ENCODE peak calls at places on chromosomes 2 and 18, in eight cellular contexts. W is gastrocnemius medialis, U is spleen, P is IMR-90, H is Peyer's patch, Y is transverse colon, O is endothelial cell of umbilical vein, Q is A673. K is an unnamed sample.

GRCh38 chr18:731185-731584 is 18.8 kb upstream of the ENOSF1 start:
- DNase-seq in H (no peak), Y (no peak), W (no peak), P (peak; percentile 13), O (no peak), Q (no peak), U (no peak), K (no peak)

GRCh38 chr2:80392446-80392845 is 87.9 kb upstream of the LRRTM1 start:
- DNase-seq in U (no peak), O (no peak), W (no peak), Q (no peak), H (no peak), P (peak; percentile 26), Y (no peak), K (no peak)

GRCh38 chr2:137229834-137230233 is 464.5 kb downstream of the THSD7B start:
- DNase-seq in Q (no peak), U (no peak), Y (no peak), H (no peak), W (no peak), O (no peak), P (no peak), K (no peak)

GRCh38 chr2:138712212-138712979 is 67.8 kb downstream of the NXPH2 start:
- DNase-seq in Y (no peak), U (no peak), H (no peak), W (no peak), P (peak; percentile 17), O (no peak), Q (no peak), K (no peak)

GRCh38 chr2:129812071-129812470 is 167.4 kb upstream of the RAB6C start:
- DNase-seq in Q (peak; percentile 41), H (peak; percentile 90), O (no peak), Y (peak; percentile 85), W (peak; percentile 46), U (no peak), P (no peak), K (no peak)

GRCh38 chr18:25875574-25875973 is 214.8 kb downstream of the SS18 start:
- DNase-seq in U (no peak), W (no peak), P (no peak), H (no peak), Y (no peak), O (no peak), Q (peak; percentile 6), K (no peak)

GRCh38 chr2:221758076-221758475 is 186.0 kb upstream of the EPHA4 start:
- DNase-seq in Q (no peak), Y (no peak), P (no peak), H (no peak), U (no peak), W (no peak), O (no peak), K (peak; percentile 3)

GRCh38 chr2:26355038-26355995 is 8.7 kb upstream of the ADGRF3 start:
- DNase-seq in U (no peak), W (peak; percentile 23), O (no peak), Y (no peak), H (no peak), Q (peak; percentile 94), P (peak; percentile 97), K (peak; percentile 100)

GRCh38 chr18:63180971-63181376 is 138.6 kb downstream of the BCL2 start:
- DNase-seq in Q (no peak), Y (no peak), P (no peak), O (no peak), U (no peak), W (no peak), H (no peak), K (no peak)

DNA sequence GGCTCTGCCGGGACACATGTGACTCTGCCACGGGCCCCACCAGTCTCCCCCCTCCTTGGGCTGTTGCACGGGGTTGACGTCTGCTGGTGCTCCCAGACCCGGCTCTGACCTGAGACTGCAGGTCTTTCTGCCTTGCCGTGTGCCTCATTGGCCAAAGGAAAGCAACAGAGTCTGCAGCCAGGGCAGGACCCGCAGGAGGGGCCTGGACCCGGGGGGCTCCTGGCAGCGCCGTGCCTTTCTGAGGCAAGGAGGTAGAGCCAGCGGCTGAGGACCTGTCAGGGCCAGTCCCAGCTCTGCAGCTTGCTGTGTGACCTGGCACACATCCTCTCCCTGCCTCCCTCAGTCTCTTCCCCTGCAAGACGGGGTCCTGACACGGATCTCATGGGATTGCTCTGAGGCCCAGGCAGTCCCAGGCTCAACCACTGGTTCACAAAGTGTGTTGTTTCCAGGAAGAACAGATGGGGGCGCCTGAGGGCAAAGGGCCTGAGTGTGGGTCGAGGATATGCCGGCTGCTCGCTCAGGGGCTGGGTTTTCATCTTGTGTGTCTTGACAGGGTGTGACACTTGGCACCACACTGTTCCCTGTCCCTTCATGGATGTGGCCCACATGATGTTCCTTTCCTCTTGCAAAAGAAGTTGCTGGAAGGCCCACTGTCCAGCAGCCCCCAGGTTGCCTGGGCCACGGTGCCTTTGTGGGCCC is 9.0 kb downstream of the CAPN10 start:
- DNase-seq in U (peak; percentile 67), W (peak; percentile 13), P (no peak), Q (peak; percentile 30), O (no peak), H (peak; percentile 51), Y (peak; percentile 27), K (no peak)
- TF ChIP-seq CTCF in U (no peak), W (no peak), P (peak; percentile 29), Q (peak; percentile 41), O (peak; percentile 31), H (peak; percentile 41), Y (no peak), K (peak; percentile 31)

DNA sequence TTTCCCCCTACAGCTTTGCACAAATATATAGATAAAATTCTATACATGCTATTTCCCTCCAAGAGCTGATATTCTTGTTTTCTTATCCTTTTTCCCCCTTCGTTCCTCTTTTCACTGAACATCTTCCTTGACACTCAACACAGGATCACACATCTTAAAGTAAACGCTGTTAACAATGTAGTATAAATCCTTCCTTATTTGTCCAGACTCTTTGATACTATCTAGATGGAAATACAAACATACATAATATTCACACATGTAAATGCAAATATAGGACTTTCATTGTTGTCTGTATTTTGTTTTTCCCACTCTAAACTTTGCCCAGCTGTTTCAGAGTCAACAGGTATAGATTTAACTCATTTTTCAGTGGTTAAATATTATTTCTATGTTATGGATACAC is 3.0 kb upstream of the TACR1 start:
- DNase-seq in Q (no peak), O (no peak), Y (no peak), H (no peak), U (no peak), W (no peak), P (no peak), K (no peak)
- H3K4me3 ChIP-seq in Q (no peak overlapping the region), O (no peak overlapping the region), Y (no peak overlapping the region), H (no peak overlapping the region), U (no peak overlapping the region), W (no peak overlapping the region), P (no peak overlapping the region), K (no peak overlapping the region)

DNA sequence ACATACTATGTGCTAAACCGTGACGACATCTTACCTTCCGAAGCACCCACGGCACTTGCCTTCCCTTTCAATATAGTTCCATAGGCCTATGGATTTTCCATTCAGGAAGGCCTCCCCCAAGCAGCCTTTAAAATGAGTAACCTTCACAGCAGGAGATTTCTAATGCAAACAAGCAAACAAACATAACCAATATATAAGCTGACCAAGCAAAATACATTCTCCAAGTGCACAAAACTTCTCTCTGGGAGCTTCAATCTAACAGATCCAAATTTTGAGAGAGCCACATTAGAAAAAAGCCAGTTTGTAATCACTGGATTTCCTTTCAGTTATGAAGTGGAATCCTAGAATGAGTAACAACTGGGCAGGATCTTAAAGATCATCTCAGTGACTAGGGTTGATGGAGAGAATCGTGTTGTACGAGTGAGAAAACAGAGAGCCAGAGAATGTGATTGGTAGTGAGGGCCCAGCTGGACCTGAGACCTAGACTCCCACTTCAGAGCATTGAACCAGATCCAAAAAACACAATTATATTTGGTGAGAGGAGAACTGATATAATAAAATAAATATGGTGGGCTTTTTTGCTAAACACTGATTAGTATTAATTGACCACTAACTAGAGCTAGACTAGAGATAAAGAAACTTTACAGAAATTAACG is 145.6 kb downstream of the LAMA1 start:
- DNase-seq in H (no peak), O (no peak), Y (no peak), U (no peak), W (no peak), P (no peak), Q (no peak), K (no peak)
- H3K36me3 ChIP-seq in H (no peaks in the 10 kb centered on the region), O (no peaks in the 10 kb centered on the region), Y (no peaks in the 10 kb centered on the region), U (no peaks in the 10 kb centered on the region), W (no peaks in the 10 kb centered on the region), P (peaks cover 4% of the 10 kb centered on the region), Q (no peaks in the 10 kb centered on the region), K (no peaks in the 10 kb centered on the region)

DNA sequence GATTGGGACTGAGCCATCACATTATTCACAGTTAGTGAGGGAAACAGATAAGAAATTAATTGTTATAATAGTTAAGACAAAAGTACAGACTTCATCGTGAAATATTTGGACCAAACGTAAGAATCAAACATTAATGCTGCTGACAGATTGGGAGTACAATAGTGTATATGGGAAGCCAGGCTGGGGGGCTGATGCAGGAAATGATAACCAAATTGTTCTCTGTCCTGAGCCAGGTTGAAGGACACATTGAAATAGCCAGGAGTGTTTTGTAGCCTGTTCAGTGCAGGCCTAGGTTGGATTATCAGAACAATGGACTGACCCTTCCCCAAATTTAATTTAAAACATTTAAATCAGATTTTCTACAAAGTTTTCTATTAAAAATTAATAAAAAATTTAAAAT is 203.2 kb downstream of the BABAM2 start:
- DNase-seq in H (no peak), U (no peak), Q (no peak), W (no peak), Y (no peak), O (peak; percentile 43), P (no peak), K (no peak)
- TF ChIP-seq CTCF in H (no peak), U (no peak), Q (no peak), W (no peak), Y (no peak), O (no peak), P (no peak), K (no peak)

GRCh38 chr18:11729556-11729955 is 40.5 kb downstream of the GNAL start:
- DNase-seq in U (no peak), P (no peak), W (no peak), Y (no peak), Q (no peak), O (no peak), H (no peak), K (no peak)

GRCh38 chr18:11728247-11728646 is 39.2 kb downstream of the GNAL start:
- DNase-seq in H (no peak), Y (no peak), O (no peak), P (no peak), Q (peak; percentile 9), W (no peak), U (no peak), K (peak; percentile 52)

GRCh38 chr18:11721720-11722119 is 32.7 kb downstream of the GNAL start:
- DNase-seq in P (no peak), U (no peak), Q (no peak), O (no peak), Y (no peak), W (no peak), H (no peak), K (no peak)

GRCh38 chr18:11726556-11726955 is 37.5 kb downstream of the GNAL start:
- DNase-seq in U (no peak), W (no peak), P (no peak), O (no peak), H (no peak), Y (no peak), Q (no peak), K (peak; percentile 81)
- H3K4me3 ChIP-seq in U (no peak overlapping the region), W (no peak overlapping the region), P (no peak overlapping the region), O (no peak overlapping the region), H (no peak overlapping the region), Y (no peak overlapping the region), Q (no peak overlapping the region), K (no peak overlapping the region)

DNA sequence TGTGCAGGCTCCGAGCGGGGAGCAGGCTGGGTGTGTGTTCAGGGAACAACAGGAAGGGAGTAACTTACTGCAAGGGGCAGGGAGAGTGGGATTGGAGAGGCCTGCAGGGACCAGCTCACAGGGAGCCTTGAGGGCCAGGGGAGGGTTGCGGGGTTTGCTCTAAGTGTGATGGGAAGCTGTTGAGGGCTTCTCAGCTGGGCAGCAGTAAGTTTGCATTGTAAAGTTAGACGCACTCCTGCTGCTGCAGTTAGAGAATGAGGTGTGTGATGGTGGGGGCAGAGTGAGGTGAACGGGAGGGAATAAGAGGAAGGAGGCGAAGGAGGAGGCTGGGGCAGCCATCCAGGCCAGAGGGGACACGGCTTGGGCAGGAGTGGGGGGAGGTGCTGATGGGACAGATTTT is 53.4 kb downstream of the BOLA3 start:
- DNase-seq in Y (no peak), P (no peak), H (no peak), Q (no peak), W (no peak), U (no peak), O (no peak), K (no peak)
- H3K36me3 ChIP-seq in Y (no peaks in the 10 kb centered on the region), P (peaks cover 52% of the 10 kb centered on the region), H (no peaks in the 10 kb centered on the region), Q (peaks cover 39% of the 10 kb centered on the region), W (no peaks in the 10 kb centered on the region), U (peaks cover 97% of the 10 kb centered on the region), O (no peaks in the 10 kb centered on the region), K (peaks cover 35% of the 10 kb centered on the region)